ENCODE peak calls at places on chromosomes 5 and 9, in four cellular contexts. L, Z, E and R are unnamed samples.

GRCh38 chr5:133896873-133897272 is 71.6 kb downstream of the C5orf15 start:
- DNase-seq in L (no peak), Z (no peak), E (no peak), R (no peak)

GRCh38 chr5:112257961-112258360 is 161.1 kb downstream of the EPB41L4A start:
- DNase-seq in L (no peak), E (no peak), Z (no peak), R (no peak)

GRCh38 chr9:93996367-93996766 is 41.2 kb upstream of the BARX1 start:
- DNase-seq in Z (no peak), E (no peak), L (no peak), R (no peak)

GRCh38 chr5:7886849-7887460 is 18.0 kb downstream of the MTRR start:
- DNase-seq in L (no peak), E (peak; percentile 66), Z (peak; percentile 50), R (no peak)

GRCh38 chr5:150644496-150644895 is 4.0 kb downstream of the SYNPO start:
- DNase-seq in L (no peak), Z (no peak), E (no peak), R (no peak)

GRCh38 chr9:120971938-120972337 is 45.3 kb upstream of the TRAF1 start:
- DNase-seq in E (no peak), L (no peak), Z (no peak), R (no peak)

GRCh38 chr5:72280655-72281069 is 39.4 kb downstream of the MRPS27 start:
- DNase-seq in Z (peak; percentile 63), L (no peak), E (peak; percentile 68), R (no peak)

GRCh38 chr9:136197930-136198604 is 6.9 kb downstream of the LHX3 start:
- DNase-seq in L (no peak), E (no peak), Z (no peak), R (no peak)

GRCh38 chr9:129406278-129407225 is 214.3 kb downstream of the C9orf50 start:
- DNase-seq in E (no peak), L (peak; percentile 85), Z (peak; percentile 77), R (no peak)

GRCh38 chr9:22395585-22396205 is 50.9 kb upstream of the DMRTA1 start:
- DNase-seq in E (peak; percentile 11), L (no peak), Z (peak; percentile 45), R (no peak)

GRCh38 chr5:84379749-84380148 is 4.9 kb downstream of the EDIL3 start:
- DNase-seq in E (no peak), L (no peak), Z (no peak), R (no peak)

GRCh38 chr5:41457942-41458341 is 52.5 kb downstream of the PLCXD3 start:
- DNase-seq in Z (no peak), L (no peak), E (no peak), R (no peak)

GRCh38 chr5:140574165-140574564 is 9.5 kb downstream of the SLC35A4 start:
- DNase-seq in L (no peak), E (no peak), Z (peak; percentile 53), R (no peak)

DNA sequence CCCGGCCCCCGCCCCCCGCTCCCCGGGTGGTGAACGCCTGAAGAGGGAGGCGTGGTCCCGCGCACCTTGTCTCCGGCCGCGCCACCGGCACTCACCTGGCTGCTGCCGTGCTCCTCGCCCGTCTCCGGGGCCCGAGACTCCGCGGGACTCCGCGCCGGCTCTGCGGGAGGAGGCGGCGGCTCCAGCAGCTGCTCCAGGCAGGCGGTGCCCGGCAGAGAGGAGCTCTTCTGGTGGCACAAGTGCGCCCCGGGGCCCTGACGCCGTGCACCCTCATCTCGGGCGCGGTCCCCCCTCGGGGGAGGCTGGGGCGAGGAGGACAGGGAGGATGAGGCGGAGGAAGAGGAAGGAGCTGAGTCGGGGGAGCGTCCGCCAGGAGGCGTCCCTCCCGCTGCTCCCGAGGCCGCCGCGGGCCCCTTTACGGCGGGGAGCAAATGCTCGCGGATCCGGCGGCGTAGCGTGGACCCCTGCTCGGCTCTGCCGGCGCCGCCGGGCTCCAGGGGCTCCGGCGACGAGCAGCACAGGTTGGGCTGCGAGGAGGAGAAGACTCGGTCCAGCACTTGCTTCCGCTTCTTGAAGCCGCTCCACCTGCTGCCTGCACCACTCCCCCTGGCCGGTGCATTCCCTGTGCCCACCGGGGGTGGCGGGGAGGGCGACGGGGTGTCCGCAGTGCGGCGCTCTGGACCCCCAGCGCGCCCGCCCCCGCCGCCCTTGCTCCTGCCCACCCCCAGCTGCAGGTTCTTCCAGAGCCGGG is 958 bp downstream of the MCTP1 start:
- DNase-seq in Z (peak; percentile 19), E (no peak), L (peak; percentile 14), R (peak; percentile 53)
- TF ChIP-seq CTCF in Z (peak; percentile 58), E (peak; percentile 27), L (no peak), R (peak; percentile 57)

DNA sequence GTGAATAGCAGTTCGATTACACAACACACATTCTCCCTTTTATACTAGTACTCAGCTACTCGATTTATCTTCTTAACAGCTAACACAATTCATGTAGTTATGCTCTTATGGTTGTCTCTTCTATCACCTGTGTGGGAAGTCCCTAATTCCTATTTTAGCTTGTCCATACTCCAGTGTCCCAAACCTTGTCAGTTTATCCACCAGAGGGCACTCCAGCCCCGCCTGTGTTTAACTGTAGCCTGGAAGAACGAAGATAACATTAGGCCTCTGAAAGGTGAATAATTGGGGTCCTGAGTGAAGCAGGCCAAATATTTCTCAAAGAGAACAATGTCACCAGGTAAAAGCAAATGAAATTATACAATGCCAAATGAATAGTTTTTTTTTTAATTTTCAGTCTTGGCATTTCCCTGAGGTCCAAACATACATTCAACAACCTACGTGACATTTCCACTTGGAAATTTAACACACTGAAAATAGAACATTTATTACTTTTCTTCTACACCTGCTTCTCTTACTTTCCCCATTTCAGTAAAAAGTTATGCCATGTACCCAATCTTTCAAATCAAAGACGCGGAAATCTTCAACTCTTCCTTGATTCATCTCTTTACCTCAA is 560.7 kb downstream of the HTR1A start:
- DNase-seq in L (peak; percentile 41), E (peak; percentile 23), Z (peak; percentile 53), R (peak; percentile 66)
- TF ChIP-seq CTCF in L (peak; percentile 52), E (peak; percentile 77), Z (peak; percentile 72), R (peak; percentile 97)

GRCh38 chr9:108776920-108777650 is 78.7 kb downstream of the ACTL7B start:
- DNase-seq in L (no peak), E (peak; percentile 11), Z (no peak), R (no peak)
- TF ChIP-seq CTCF in L (no peak), E (peak; percentile 34), Z (peak; percentile 13), R (peak; percentile 43)

GRCh38 chr9:74281674-74282073 is 215.5 kb upstream of the RORB start:
- DNase-seq in Z (peak; percentile 28), E (no peak), L (no peak), R (no peak)
- TF ChIP-seq CTCF in Z (no peak), E (no peak), L (no peak), R (peak; percentile 31)

DNA sequence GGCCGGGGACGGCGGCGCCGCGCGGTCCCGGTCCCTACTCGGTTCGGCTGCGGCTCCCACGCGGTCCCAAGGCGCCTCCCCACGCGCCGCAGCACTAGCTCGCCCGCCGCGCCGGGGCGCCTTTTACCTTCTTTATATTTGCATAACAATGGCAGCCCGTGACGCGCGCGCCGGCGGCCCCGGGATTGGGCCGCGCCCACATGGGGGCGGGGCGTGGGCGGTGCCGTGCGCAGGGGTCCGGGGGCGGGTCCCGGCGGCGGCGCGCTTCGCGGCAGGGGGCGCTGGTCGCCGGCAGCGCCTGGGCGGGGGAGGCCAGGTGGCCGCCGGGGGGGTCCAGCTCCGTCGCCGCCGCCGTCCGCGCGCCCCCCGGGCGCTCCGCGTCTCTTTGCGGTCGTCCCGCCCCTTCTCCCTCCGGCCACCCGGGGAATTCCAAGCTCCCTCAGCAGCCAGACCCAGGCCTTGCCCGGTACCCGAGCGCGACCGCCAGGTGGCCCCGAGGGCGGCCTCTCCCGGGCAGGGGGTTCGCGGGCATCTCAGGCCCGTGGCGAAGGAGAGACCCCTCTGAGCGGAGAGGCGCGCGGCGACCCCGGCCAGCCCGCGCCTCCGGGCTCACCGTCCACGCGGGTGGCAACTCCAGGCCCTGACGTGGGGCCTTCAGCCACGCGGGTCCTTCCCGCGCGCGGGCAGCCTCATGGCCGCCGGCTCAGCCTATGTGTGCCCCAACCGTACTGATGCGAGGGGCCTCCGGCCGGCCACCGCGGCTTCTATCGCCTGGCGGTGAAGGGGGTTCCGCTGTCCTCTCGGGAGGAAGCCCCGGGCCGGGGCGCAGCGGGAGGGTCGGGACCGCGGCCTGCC is at the start of gene NRARP:
- DNase-seq in Z (peak; percentile 89), E (peak; percentile 55), L (peak; percentile 95), R (peak; percentile 90)
- TF ChIP-seq CTCF in Z (peak; percentile 90), E (peak; percentile 28), L (peak; percentile 84), R (peak; percentile 83)

GRCh38 chr5:57780306-57780958 is 297.8 kb upstream of the ACTBL2 start:
- DNase-seq in Z (peak; percentile 33), L (no peak), E (peak; percentile 39), R (no peak)

GRCh38 chr5:57780959-57781325 is 298.3 kb upstream of the ACTBL2 start:
- DNase-seq in E (no peak), L (no peak), Z (no peak), R (no peak)

GRCh38 chr5:57777174-57777581 is 294.6 kb upstream of the ACTBL2 start:
- DNase-seq in Z (no peak), L (no peak), E (peak; percentile 7), R (no peak)

GRCh38 chr5:57778528-57779175 is 296.0 kb upstream of the ACTBL2 start:
- DNase-seq in Z (peak; percentile 11), L (no peak), E (peak; percentile 22), R (no peak)

GRCh38 chr5:57779383-57780223 is 297.0 kb upstream of the ACTBL2 start:
- DNase-seq in L (no peak), E (peak; percentile 74), Z (peak; percentile 73), R (no peak)
- TF ChIP-seq CTCF in L (peak; percentile 45), E (peak; percentile 75), Z (peak; percentile 89), R (peak; percentile 69)

GRCh38 chr5:169471021-169471420 is 112.6 kb upstream of the SPDL1 start:
- DNase-seq in E (no peak), L (no peak), Z (no peak), R (no peak)

DNA sequence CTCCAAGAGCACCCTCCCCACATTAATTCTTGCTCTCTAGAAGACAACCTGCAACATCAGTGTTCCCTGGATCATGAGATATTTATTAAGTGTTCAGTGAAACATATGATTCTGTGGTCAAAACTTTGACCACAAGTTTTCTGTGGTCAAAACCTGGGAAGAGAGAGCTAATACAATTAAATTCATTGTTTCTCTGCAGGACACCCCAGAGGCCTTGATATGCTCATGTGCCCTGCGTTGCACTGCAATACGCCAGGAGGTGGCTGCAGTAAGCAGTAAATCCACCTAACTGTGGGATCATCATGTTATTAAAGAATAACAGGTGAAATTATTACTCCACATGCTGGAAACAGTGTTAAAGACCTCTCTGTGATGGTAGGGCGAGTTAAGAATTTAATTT is 109.3 kb upstream of the SPDL1 start:
- DNase-seq in L (no peak), E (peak; percentile 23), Z (no peak), R (no peak)
- TF ChIP-seq CTCF in L (no peak), E (no peak), Z (no peak), R (no peak)